ENCODE peak calls at places on chromosome 9, in ten cellular contexts. P is left lung, D is coronary artery, Q is WERI-Rb-1, S is stomach, M is progenitor cell of endocrine pancreas, I is AG10803, V is colonic mucosa, H is kidney epithelial cell, J is PC-9. G is an unnamed sample.

GRCh38 chr9:4689687-4690104 is 10.3 kb downstream of the CDC37L1 start:
- DNase-seq in P (no peak), D (no peak), Q (no peak), S (no peak), M (no peak), I (peak), V (no peak), H (no peak), J (peak), G (no peak)

GRCh38 chr9:13034696-13035006 is 244.8 kb downstream of the MPDZ start:
- DNase-seq in P (no peak), D (no peak), Q (no peak), S (no peak), M (no peak), I (no peak), V (no peak), H (no peak), J (no peak), G (no peak)

GRCh38 chr9:19896161-19896560 is 107.3 kb upstream of the SLC24A2 start:
- DNase-seq in P (no peak), D (no peak), Q (no peak), S (no peak), M (no peak), I (no peak), V (no peak), H (no peak), J (no peak), G (no peak)

GRCh38 chr9:35667939-35668338 is 2.9 kb upstream of the ARHGEF39 start:
- DNase-seq in P (no peak), D (no peak), Q (no peak), S (no peak), M (no peak), I (no peak), V (no peak), H (no peak), J (no peak), G (no peak)

GRCh38 chr9:99085949-99086948 is 18.7 kb upstream of the TGFBR1 start:
- DNase-seq in P (peak), D (no peak), Q (no peak), S (no peak), M (no peak), I (peak), V (no peak), H (no peak), J (no peak), G (no peak)

GRCh38 chr9:34451545-34451944 is 6.8 kb downstream of the FAM219A start:
- DNase-seq in P (no peak), D (no peak), Q (no peak), S (no peak), M (no peak), I (no peak), V (no peak), H (no peak), J (peak), G (no peak)

GRCh38 chr9:268616-269015 is 54.0 kb downstream of the DOCK8 start:
- DNase-seq in P (no peak), D (no peak), Q (no peak), S (no peak), M (no peak), I (no peak), V (no peak), H (no peak), J (no peak), G (no peak)

GRCh38 chr9:110016340-110016739 is 191.6 kb downstream of the C9orf152 start:
- DNase-seq in P (no peak), D (no peak), Q (no peak), S (no peak), M (no peak), I (peak), V (no peak), H (no peak), J (no peak), G (no peak)

GRCh38 chr9:69131682-69132081 is 42.4 kb upstream of the TJP2 start:
- DNase-seq in P (no peak), D (no peak), Q (no peak), S (no peak), M (no peak), I (peak), V (no peak), H (peak), J (no peak), G (no peak)

GRCh38 chr9:20614602-20615216 is 7.6 kb downstream of the MLLT3 start:
- DNase-seq in P (no peak), D (no peak), Q (no peak), S (no peak), M (no peak), I (no peak), V (no peak), H (no peak), J (no peak), G (no peak)

GRCh38 chr9:127915325-127915752 is 1.5 kb downstream of the ST6GALNAC4 start:
- DNase-seq in P (no peak), D (no peak), Q (no peak), S (no peak), M (no peak), I (no peak), V (peak), H (no peak), J (peak), G (no peak)

GRCh38 chr9:37941253-37941652 is 37.3 kb upstream of the SLC25A51 start:
- DNase-seq in P (no peak), D (no peak), Q (no peak), S (no peak), M (no peak), I (no peak), V (no peak), H (no peak), J (no peak), G (no peak)

GRCh38 chr9:91421022-91421765 is 2.4 kb downstream of the NFIL3 start:
- DNase-seq in P (peak), D (no peak), Q (peak), S (no peak), M (peak), I (peak), V (peak), H (no peak), J (no peak), G (no peak)
- TF ChIP-seq CTCF in P (no peak), D (no peak), Q (peak), S (no peak), M (peak), I (peak), V (peak), H (peak), J (no peak), G (no peak)

DNA sequence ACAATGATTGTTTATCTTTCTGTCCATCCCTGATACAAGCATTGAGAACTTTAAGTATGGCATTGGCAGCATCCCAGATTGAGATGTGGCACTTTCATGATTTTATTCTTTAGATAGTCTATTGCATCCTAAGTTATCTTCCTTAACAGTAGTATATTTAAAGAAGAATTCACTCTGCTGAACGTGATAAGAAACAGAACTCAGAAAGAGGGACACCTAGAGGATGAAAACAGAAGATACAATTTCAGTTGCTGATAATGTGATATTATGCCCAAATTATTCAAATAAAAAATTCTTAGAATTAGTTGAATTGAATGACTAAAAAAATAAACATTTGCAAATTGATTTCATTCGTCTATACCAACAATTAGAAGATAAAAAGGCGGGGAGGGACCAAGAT is 218.1 kb upstream of the DMRTA1 start:
- DNase-seq in P (no peak), D (no peak), Q (no peak), S (no peak), M (no peak), I (peak), V (no peak), H (no peak), J (no peak), G (no peak)
- TF ChIP-seq CTCF in P (peak), D (no peak), Q (no peak), S (no peak), M (no peak), I (peak), V (peak), H (no peak), J (peak), G (no peak)

GRCh38 chr9:130936285-130937117 is 2.5 kb downstream of the FIBCD1 start:
- DNase-seq in P (no peak), D (peak), Q (no peak), S (no peak), M (no peak), I (peak), V (peak), H (no peak), J (peak), G (no peak)
- TF ChIP-seq CTCF in P (no peak), D (no peak), Q (no peak), S (no peak), M (no peak), I (no peak), V (no peak), H (no peak), J (no peak), G (no peak)

GRCh38 chr9:1721219-1721618 is 293.9 kb upstream of the SMARCA2 start:
- DNase-seq in P (no peak), D (no peak), Q (no peak), S (no peak), M (no peak), I (no peak), V (peak), H (no peak), J (no peak), G (no peak)

GRCh38 chr9:1726993-1727759 is 288.0 kb upstream of the SMARCA2 start:
- DNase-seq in P (no peak), D (no peak), Q (no peak), S (no peak), M (no peak), I (no peak), V (no peak), H (no peak), J (no peak), G (no peak)

GRCh38 chr9:1723616-1724015 is 291.5 kb upstream of the SMARCA2 start:
- DNase-seq in P (no peak), D (no peak), Q (no peak), S (no peak), M (no peak), I (no peak), V (no peak), H (no peak), J (no peak), G (no peak)

GRCh38 chr9:1718836-1719235 is 296.3 kb upstream of the SMARCA2 start:
- DNase-seq in P (no peak), D (no peak), Q (no peak), S (no peak), M (no peak), I (no peak), V (no peak), H (no peak), J (no peak), G (no peak)

GRCh38 chr9:1722404-1722803 is 292.7 kb upstream of the SMARCA2 start:
- DNase-seq in P (no peak), D (no peak), Q (no peak), S (no peak), M (no peak), I (no peak), V (no peak), H (no peak), J (no peak), G (no peak)
- TF ChIP-seq CTCF in P (no peak), D (no peak), Q (no peak), S (no peak), M (no peak), I (no peak), V (no peak), H (no peak), J (no peak), G (no peak)

DNA sequence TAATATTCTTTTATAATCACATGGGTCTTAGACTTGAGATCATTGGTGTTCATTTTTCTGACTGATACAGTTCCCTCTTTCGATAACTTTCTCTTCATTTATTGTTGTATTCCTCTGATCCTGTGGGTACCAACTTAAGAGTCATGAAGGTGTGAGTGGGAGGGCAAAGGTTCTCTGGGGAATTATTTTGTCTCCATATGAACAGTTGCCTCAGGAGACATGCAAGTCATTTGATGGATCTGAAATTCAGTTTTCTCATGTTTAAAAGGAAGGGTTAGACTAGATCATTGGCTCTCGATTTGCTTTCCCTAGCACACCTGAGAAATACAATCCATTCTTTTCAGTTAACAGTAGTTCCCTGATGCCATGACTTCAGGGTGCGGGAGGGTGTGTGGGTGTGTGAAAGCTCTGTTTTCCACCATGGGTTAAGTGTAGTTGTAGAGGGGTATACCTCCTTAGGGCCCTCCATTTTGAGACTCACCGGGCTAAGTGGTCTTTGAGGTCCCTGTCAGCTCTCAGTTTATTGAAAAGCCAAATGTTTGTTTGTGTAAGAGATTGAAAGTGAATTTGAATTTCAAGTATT is 47.8 kb downstream of the CNTRL start:
- DNase-seq in P (no peak), D (no peak), Q (no peak), S (no peak), M (no peak), I (no peak), V (no peak), H (no peak), J (no peak), G (no peak)
- TF ChIP-seq CTCF in P (no peak), D (no peak), Q (no peak), S (no peak), M (no peak), I (no peak), V (no peak), H (no peak), J (no peak), G (no peak)

GRCh38 chr9:84669293-84670105 is at the start of gene NTRK2:
- DNase-seq in P (no peak), D (peak), Q (no peak), S (no peak), M (peak), I (no peak), V (peak), H (no peak), J (no peak), G (no peak)
- TF ChIP-seq CTCF in P (no peak), D (peak), Q (no peak), S (no peak), M (peak), I (no peak), V (no peak), H (peak), J (no peak), G (no peak)

DNA sequence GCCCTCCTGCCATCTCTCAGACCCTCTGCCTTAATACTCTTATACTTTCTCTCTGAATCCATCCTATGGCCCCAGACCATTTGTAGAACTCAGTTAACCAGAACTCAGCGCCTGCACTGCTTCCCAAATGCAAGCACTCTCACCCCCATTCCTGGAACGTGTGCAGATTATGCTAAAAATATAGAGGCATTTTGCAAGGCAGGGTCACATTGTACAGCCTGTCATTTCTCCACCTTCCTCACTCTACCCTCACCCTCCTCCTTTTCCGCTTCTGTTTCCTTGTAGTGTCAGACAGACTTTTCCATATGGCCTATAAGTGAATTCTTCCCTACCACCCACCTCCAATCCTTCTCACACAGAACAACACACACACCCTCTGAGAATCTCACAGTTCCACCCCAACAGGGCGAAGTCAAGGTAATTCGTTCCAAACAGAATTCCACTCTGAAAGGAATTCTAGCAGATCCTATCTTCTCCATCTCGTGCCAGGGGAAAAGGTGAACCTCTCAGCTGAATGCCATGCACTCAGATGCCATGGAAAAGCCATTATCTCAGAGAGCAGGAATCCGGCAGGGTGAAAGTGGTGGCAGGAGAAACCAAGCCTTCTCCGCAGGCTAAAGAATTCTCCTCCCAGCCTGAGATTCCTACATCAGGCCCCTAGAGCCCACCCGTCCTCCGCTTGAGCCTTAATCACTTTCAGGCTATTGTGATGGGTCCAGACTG is 25.3 kb downstream of the GGTA1 start:
- DNase-seq in P (no peak), D (no peak), Q (no peak), S (no peak), M (no peak), I (no peak), V (no peak), H (no peak), J (no peak), G (no peak)
- TF ChIP-seq CTCF in P (no peak), D (no peak), Q (no peak), S (no peak), M (no peak), I (no peak), V (no peak), H (no peak), J (no peak), G (no peak)

GRCh38 chr9:114096041-114096511 is 3.0 kb downstream of the KIF12 start:
- DNase-seq in P (no peak), D (no peak), Q (peak), S (no peak), M (no peak), I (no peak), V (no peak), H (no peak), J (no peak), G (no peak)
- TF ChIP-seq CTCF in P (no peak), D (no peak), Q (peak), S (no peak), M (peak), I (peak), V (no peak), H (peak), J (no peak), G (no peak)

GRCh38 chr9:2634818-2635217 is 13.2 kb downstream of the VLDLR start:
- DNase-seq in P (no peak), D (no peak), Q (peak), S (no peak), M (no peak), I (no peak), V (no peak), H (no peak), J (no peak), G (no peak)
- TF ChIP-seq CTCF in P (no peak), D (no peak), Q (peak), S (no peak), M (no peak), I (no peak), V (no peak), H (no peak), J (no peak), G (no peak)

GRCh38 chr9:116860509-116861120 is 173.5 kb downstream of the TRIM32 start:
- DNase-seq in P (peak), D (no peak), Q (peak), S (peak), M (peak), I (peak), V (peak), H (peak), J (peak), G (no peak)
- TF ChIP-seq CTCF in P (peak), D (peak), Q (peak), S (no peak), M (peak), I (peak), V (peak), H (peak), J (peak), G (no peak)

G was measured in activated B cell treated with CpG ODN at 0.5 μM for 24 hours.